ENCODE peak calls at places on chromosomes 3 and 15, in five cellular contexts. One of them, this sample, is unnamed.

GRCh38 chr3:25424238-25425013 is 3.6 kb upstream of the RARB start:
- DNase-seq in GM12891: no peak
- DNase-seq in NB4: no peak
- DNase-seq in sigmoid colon: no peak
- DNase-seq in spleen: no peak
- DNase-seq in this sample: no peak

GRCh38 chr3:143088835-143089234 is 30.7 kb upstream of the CHST2 start:
- DNase-seq in sigmoid colon: no peak
- DNase-seq in spleen: no peak
- DNase-seq in NB4: no peak
- DNase-seq in GM12891: no peak
- DNase-seq in this sample: no peak

GRCh38 chr3:108602249-108602934 is 12.9 kb downstream of the DZIP3 start:
- DNase-seq in GM12891: no peak
- DNase-seq in sigmoid colon: no peak
- DNase-seq in NB4: no peak
- DNase-seq in spleen: no peak
- DNase-seq in this sample: no peak

GRCh38 chr15:31270767-31271166 is 55.9 kb upstream of the KLF13 start:
- DNase-seq in GM12891: no peak
- DNase-seq in spleen: peak
- DNase-seq in sigmoid colon: peak
- DNase-seq in NB4: peak
- DNase-seq in this sample: peak

GRCh38 chr3:167102071-167102470 is 278.0 kb downstream of the ZBBX start:
- DNase-seq in spleen: no peak
- DNase-seq in GM12891: no peak
- DNase-seq in sigmoid colon: no peak
- DNase-seq in NB4: peak
- DNase-seq in this sample: peak

GRCh38 chr3:167032267-167032876 is 347.7 kb downstream of the ZBBX start:
- DNase-seq in NB4: peak
- DNase-seq in GM12891: no peak
- DNase-seq in spleen: no peak
- DNase-seq in sigmoid colon: no peak
- DNase-seq in this sample: peak

GRCh38 chr15:60464836-60465630 is 13.9 kb downstream of the ICE2 start:
- DNase-seq in GM12891: no peak
- DNase-seq in sigmoid colon: no peak
- DNase-seq in NB4: no peak
- DNase-seq in spleen: no peak
- DNase-seq in this sample: no peak

GRCh38 chr15:65054333-65055200 is 9.4 kb downstream of the SLC51B start:
- DNase-seq in sigmoid colon: peak
- DNase-seq in spleen: peak
- DNase-seq in NB4: peak
- DNase-seq in GM12891: peak
- DNase-seq in this sample: peak

GRCh38 chr15:82040862-82041261 is 5.0 kb downstream of the MEX3B start:
- DNase-seq in spleen: no peak
- DNase-seq in GM12891: no peak
- DNase-seq in sigmoid colon: no peak
- DNase-seq in NB4: peak
- DNase-seq in this sample: no peak

GRCh38 chr3:49780080-49780967 is 6.0 kb downstream of the IP6K1 start:
- DNase-seq in NB4: no peak
- DNase-seq in GM12891: no peak
- DNase-seq in spleen: no peak
- DNase-seq in sigmoid colon: peak
- DNase-seq in this sample: no peak

GRCh38 chr3:86987421-86987715 is 3.6 kb downstream of the VGLL3 start:
- DNase-seq in spleen: no peak
- DNase-seq in GM12891: no peak
- DNase-seq in sigmoid colon: no peak
- DNase-seq in NB4: no peak
- DNase-seq in this sample: no peak

GRCh38 chr3:88000853-88001252 is 58.0 kb downstream of the CGGBP1 start:
- DNase-seq in GM12891: no peak
- DNase-seq in sigmoid colon: no peak
- DNase-seq in spleen: no peak
- DNase-seq in NB4: peak
- DNase-seq in this sample: no peak

GRCh38 chr15:75815811-75816719 is 27.2 kb upstream of the UBE2Q2 start:
- DNase-seq in sigmoid colon: no peak
- DNase-seq in spleen: no peak
- DNase-seq in GM12891: no peak
- DNase-seq in NB4: no peak
- DNase-seq in this sample: peak

GRCh38 chr15:73078722-73079121 is 26.5 kb downstream of the NEO1 start:
- DNase-seq in NB4: peak
- DNase-seq in GM12891: no peak
- DNase-seq in sigmoid colon: no peak
- DNase-seq in spleen: no peak
- DNase-seq in this sample: no peak

GRCh38 chr3:54188176-54188791 is 65.9 kb downstream of the CACNA2D3 start:
- DNase-seq in sigmoid colon: no peak
- DNase-seq in NB4: peak
- DNase-seq in GM12891: peak
- DNase-seq in spleen: no peak
- DNase-seq in this sample: peak

GRCh38 chr3:62587579-62588031 is 214.3 kb upstream of the FEZF2 start:
- DNase-seq in sigmoid colon: no peak
- DNase-seq in spleen: no peak
- DNase-seq in GM12891: no peak
- DNase-seq in NB4: no peak
- DNase-seq in this sample: no peak

GRCh38 chr3:110881069-110881468 is 190.5 kb upstream of the NECTIN3 start:
- DNase-seq in sigmoid colon: peak
- DNase-seq in NB4: peak
- DNase-seq in GM12891: no peak
- DNase-seq in spleen: no peak
- DNase-seq in this sample: no peak

GRCh38 chr15:70025413-70026296 is 72.1 kb downstream of the TLE3 start:
- DNase-seq in NB4: no peak
- DNase-seq in GM12891: no peak
- DNase-seq in spleen: peak
- DNase-seq in sigmoid colon: no peak
- DNase-seq in this sample: no peak

GRCh38 chr3:187999821-188000220 is 154.1 kb upstream of the LPP start:
- DNase-seq in NB4: no peak
- DNase-seq in sigmoid colon: no peak
- DNase-seq in GM12891: no peak
- DNase-seq in spleen: no peak
- DNase-seq in this sample: no peak

GRCh38 chr3:174016186-174016585 is 618.6 kb downstream of the NLGN1 start:
- DNase-seq in sigmoid colon: no peak
- DNase-seq in spleen: no peak
- DNase-seq in NB4: no peak
- DNase-seq in GM12891: no peak
- DNase-seq in this sample: no peak

GRCh38 chr3:69865920-69866679 is 126.8 kb downstream of the MITF start:
- DNase-seq in sigmoid colon: peak
- DNase-seq in NB4: no peak
- DNase-seq in GM12891: no peak
- DNase-seq in spleen: no peak
- DNase-seq in this sample: peak

GRCh38 chr15:90101130-90101968 is 919 bp downstream of the IDH2 start:
- DNase-seq in GM12891: no peak
- DNase-seq in sigmoid colon: peak
- DNase-seq in NB4: peak
- DNase-seq in spleen: peak
- DNase-seq in this sample: peak

GRCh38 chr3:38453075-38453913 is at the start of gene ACVR2B:
- DNase-seq in NB4: peak
- DNase-seq in sigmoid colon: peak
- DNase-seq in spleen: peak
- DNase-seq in GM12891: peak
- DNase-seq in this sample: peak
- TF ChIP-seq POLR2A in NB4: no peak
- TF ChIP-seq POLR2A in sigmoid colon: no peak
- TF ChIP-seq POLR2A in spleen: no peak
- TF ChIP-seq POLR2A in GM12891: no peak
- TF ChIP-seq POLR2A in this sample: no peak

GRCh38 chr15:62835351-62835750 is 207.2 kb upstream of the TPM1 start:
- DNase-seq in NB4: no peak
- DNase-seq in GM12891: no peak
- DNase-seq in sigmoid colon: no peak
- DNase-seq in spleen: no peak
- DNase-seq in this sample: no peak
- TF ChIP-seq POLR2A in NB4: no peak
- TF ChIP-seq POLR2A in GM12891: no peak
- TF ChIP-seq POLR2A in sigmoid colon: no peak
- TF ChIP-seq POLR2A in spleen: no peak
- TF ChIP-seq POLR2A in this sample: no peak

DNA sequence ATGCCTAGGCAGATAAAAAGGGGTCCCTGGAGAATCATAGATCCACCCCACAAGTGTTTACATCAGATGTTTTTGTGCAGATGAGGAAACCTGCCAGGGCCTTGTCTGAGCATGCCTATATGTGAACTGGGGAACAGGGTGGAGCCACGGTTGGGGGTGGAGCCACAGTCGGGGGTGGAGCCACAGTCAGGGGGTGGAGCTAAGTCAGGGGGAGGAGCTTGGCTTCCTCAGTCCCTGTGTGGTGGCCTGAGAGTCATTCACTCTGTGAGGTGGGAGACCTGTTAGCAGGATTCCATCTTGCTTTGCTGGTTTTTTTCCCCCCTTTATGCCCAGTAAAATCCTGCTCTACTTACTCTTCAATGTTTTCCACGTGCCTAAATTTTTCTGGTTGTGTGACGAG is 57.8 kb upstream of the TGFBR2 start:
- DNase-seq in GM12891: no peak
- DNase-seq in spleen: no peak
- DNase-seq in sigmoid colon: no peak
- DNase-seq in NB4: peak
- DNase-seq in this sample: peak
- TF ChIP-seq POLR2A in GM12891: no peak
- TF ChIP-seq POLR2A in spleen: no peak
- TF ChIP-seq POLR2A in sigmoid colon: no peak
- TF ChIP-seq POLR2A in NB4: no peak
- TF ChIP-seq POLR2A in this sample: no peak

DNA sequence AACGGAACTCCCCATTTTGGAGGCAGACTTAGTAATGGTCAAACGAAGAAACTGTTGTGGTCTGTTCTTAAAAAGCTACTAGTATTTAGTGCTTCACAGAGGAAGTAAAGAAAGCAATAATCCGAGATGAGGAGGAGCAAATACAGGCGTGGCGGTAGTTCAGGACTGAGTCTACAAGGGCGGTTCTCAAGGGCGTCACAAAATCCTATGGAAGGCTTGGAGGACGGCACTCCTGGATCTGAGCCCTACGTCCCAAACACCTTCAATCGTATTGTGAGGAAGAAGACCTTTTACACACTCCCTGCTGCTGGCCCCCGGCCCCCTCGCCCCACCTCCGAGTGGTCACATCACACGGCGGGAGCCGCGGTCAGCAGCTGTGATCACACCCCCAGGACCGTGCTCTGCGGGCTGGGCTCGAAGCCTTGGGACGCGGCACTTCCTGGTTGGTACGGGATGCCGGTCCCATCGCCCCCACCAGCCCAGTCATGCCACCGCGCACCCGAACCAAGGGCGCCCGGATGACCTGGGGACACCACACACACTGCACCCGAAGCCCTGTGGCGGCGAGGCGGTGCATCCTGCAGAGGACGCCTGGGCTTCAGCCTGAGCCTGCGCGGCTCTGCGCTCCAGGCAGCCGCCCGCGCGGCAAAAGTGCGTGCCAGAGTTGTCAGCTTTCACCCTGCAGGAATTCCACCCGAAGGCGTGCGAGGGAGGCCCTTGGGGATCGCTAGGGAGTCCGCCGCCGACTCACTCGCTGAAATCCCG is 588 bp downstream of the PLD1 start:
- DNase-seq in GM12891: peak
- DNase-seq in NB4: peak
- DNase-seq in spleen: peak
- DNase-seq in sigmoid colon: peak
- DNase-seq in this sample: peak
- TF ChIP-seq POLR2A in GM12891: no peak
- TF ChIP-seq POLR2A in NB4: peak
- TF ChIP-seq POLR2A in spleen: no peak
- TF ChIP-seq POLR2A in sigmoid colon: no peak
- TF ChIP-seq POLR2A in this sample: peak

DNA sequence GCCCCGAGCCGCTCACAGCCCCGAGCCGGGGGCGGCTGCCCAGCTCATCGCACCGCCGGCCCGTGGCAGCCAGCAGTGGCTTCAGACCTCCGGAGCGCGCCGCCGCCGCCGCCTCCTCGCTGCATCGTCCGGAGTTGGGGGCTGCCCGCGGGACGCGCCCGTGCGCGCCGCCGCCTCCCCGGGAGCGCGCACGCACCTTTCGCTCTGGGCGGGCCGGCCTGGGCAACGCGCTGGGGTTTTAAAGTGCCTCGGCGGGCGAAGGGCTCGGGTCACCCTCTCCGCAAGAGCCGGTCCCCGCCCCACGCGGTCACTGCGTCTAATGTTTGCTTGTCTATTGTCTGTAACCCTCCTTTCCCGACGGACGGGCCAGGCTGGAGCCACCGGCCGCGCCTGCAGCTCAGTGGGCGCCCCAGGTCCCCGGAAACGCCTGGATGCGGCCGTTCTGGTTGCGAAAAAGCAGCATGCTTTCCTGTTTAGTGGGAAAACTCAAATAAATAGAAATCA is at the start of gene RYK:
- DNase-seq in sigmoid colon: peak
- DNase-seq in GM12891: peak
- DNase-seq in NB4: peak
- DNase-seq in spleen: peak
- DNase-seq in this sample: peak
- TF ChIP-seq POLR2A in sigmoid colon: peak
- TF ChIP-seq POLR2A in GM12891: peak
- TF ChIP-seq POLR2A in NB4: peak
- TF ChIP-seq POLR2A in spleen: no peak
- TF ChIP-seq POLR2A in this sample: peak